ENCODE peak calls at places on chromosome 2, in seven cellular contexts. F, N, P, S, Q, C and Z are unnamed samples.

GRCh38 chr2:102186676-102187190 is at the start of gene IL1RL2:
- DNase-seq in F (no peak), N (no peak), P (no peak), S (no peak), Q (peak), C (no peak), Z (no peak)

GRCh38 chr2:99811544-99811943 is 321.7 kb upstream of the REV1 start:
- DNase-seq in F (no peak), N (no peak), P (no peak), S (no peak), Q (peak), C (peak), Z (peak)

GRCh38 chr2:105143467-105144127 is 97.9 kb upstream of the GPR45 start:
- DNase-seq in F (no peak), N (peak), P (peak), S (peak), Q (peak), C (no peak), Z (peak)

GRCh38 chr2:220555961-220556360 is 928.5 kb downstream of the SLC4A3 start:
- DNase-seq in F (no peak), N (no peak), P (no peak), S (no peak), Q (peak), C (peak), Z (no peak)

GRCh38 chr2:64478502-64479230 is 24.7 kb downstream of the LGALSL start:
- DNase-seq in F (no peak), N (no peak), P (no peak), S (no peak), Q (no peak), C (no peak), Z (no peak)

GRCh38 chr2:217753460-217754200 is 249.2 kb downstream of the TNS1 start:
- DNase-seq in F (no peak), N (no peak), P (no peak), S (no peak), Q (peak), C (peak), Z (peak)

GRCh38 chr2:48207201-48207641 is 300.9 kb upstream of the FBXO11 start:
- DNase-seq in F (no peak), N (no peak), P (no peak), S (no peak), Q (no peak), C (no peak), Z (no peak)

GRCh38 chr2:12326449-12327190 is 390.1 kb upstream of the TRIB2 start:
- DNase-seq in F (no peak), N (no peak), P (no peak), S (peak), Q (no peak), C (no peak), Z (no peak)

GRCh38 chr2:159454185-159454584 is 162.2 kb downstream of the BAZ2B start:
- DNase-seq in F (no peak), N (no peak), P (no peak), S (no peak), Q (peak), C (no peak), Z (no peak)

GRCh38 chr2:129877795-129878775 is 101.4 kb upstream of the RAB6C start:
- DNase-seq in F (peak), N (peak), P (peak), S (peak), Q (peak), C (no peak), Z (peak)

GRCh38 chr2:172096661-172097547 is 5.8 kb downstream of the DLX2 start:
- DNase-seq in F (no peak), N (peak), P (peak), S (no peak), Q (peak), C (peak), Z (peak)